ENCODE peak calls at places on chromosome 15, in seven cellular contexts. One of them, this sample, is unnamed.

GRCh38 chr15:55348281-55348778 is 29.3 kb downstream of the PIGB start:
- DNase-seq in ELF-1: peak
- DNase-seq in stimulated activated CD4-positive, alpha-beta T cell treated with anti-CD3 and anti-CD28 coated beads, Interleukin-1b, Interleukin-23, amount 100 ng/mL, for 4 hours: no peak
- DNase-seq in globus pallidus: no peak
- DNase-seq in PC-3: no peak
- DNase-seq in heart right ventricle: no peak
- DNase-seq in stomach: no peak
- DNase-seq in this sample: no peak

GRCh38 chr15:48856947-48857346 is 21.0 kb upstream of the EID1 start:
- DNase-seq in ELF-1: peak
- DNase-seq in stimulated activated CD4-positive, alpha-beta T cell treated with anti-CD3 and anti-CD28 coated beads, Interleukin-1b, Interleukin-23, amount 100 ng/mL, for 4 hours: no peak
- DNase-seq in globus pallidus: no peak
- DNase-seq in PC-3: no peak
- DNase-seq in heart right ventricle: no peak
- DNase-seq in stomach: no peak
- DNase-seq in this sample: no peak

GRCh38 chr15:27866505-27867165 is 232.5 kb downstream of the OCA2 start:
- DNase-seq in ELF-1: no peak
- DNase-seq in stimulated activated CD4-positive, alpha-beta T cell treated with anti-CD3 and anti-CD28 coated beads, Interleukin-1b, Interleukin-23, amount 100 ng/mL, for 4 hours: no peak
- DNase-seq in globus pallidus: no peak
- DNase-seq in PC-3: no peak
- DNase-seq in heart right ventricle: no peak
- DNase-seq in stomach: no peak
- DNase-seq in this sample: no peak

GRCh38 chr15:85440451-85440850 is 60.0 kb downstream of the AKAP13 start:
- DNase-seq in ELF-1: no peak
- DNase-seq in stimulated activated CD4-positive, alpha-beta T cell treated with anti-CD3 and anti-CD28 coated beads, Interleukin-1b, Interleukin-23, amount 100 ng/mL, for 4 hours: no peak
- DNase-seq in globus pallidus: no peak
- DNase-seq in PC-3: no peak
- DNase-seq in heart right ventricle: no peak
- DNase-seq in stomach: no peak
- DNase-seq in this sample: no peak

GRCh38 chr15:75727031-75727531 is 14.4 kb upstream of the CSPG4 start:
- DNase-seq in ELF-1: no peak
- DNase-seq in stimulated activated CD4-positive, alpha-beta T cell treated with anti-CD3 and anti-CD28 coated beads, Interleukin-1b, Interleukin-23, amount 100 ng/mL, for 4 hours: no peak
- DNase-seq in globus pallidus: no peak
- DNase-seq in PC-3: no peak
- DNase-seq in heart right ventricle: no peak
- DNase-seq in stomach: no peak
- DNase-seq in this sample: no peak

GRCh38 chr15:88126695-88127476 is 129.7 kb downstream of the NTRK3 start:
- DNase-seq in ELF-1: no peak
- DNase-seq in stimulated activated CD4-positive, alpha-beta T cell treated with anti-CD3 and anti-CD28 coated beads, Interleukin-1b, Interleukin-23, amount 100 ng/mL, for 4 hours: no peak
- DNase-seq in globus pallidus: no peak
- DNase-seq in PC-3: no peak
- DNase-seq in heart right ventricle: no peak
- DNase-seq in stomach: no peak
- DNase-seq in this sample: no peak

GRCh38 chr15:70713547-70714414 is 49.6 kb downstream of the UACA start:
- DNase-seq in ELF-1: no peak
- DNase-seq in stimulated activated CD4-positive, alpha-beta T cell treated with anti-CD3 and anti-CD28 coated beads, Interleukin-1b, Interleukin-23, amount 100 ng/mL, for 4 hours: no peak
- DNase-seq in globus pallidus: no peak
- DNase-seq in PC-3: no peak
- DNase-seq in heart right ventricle: no peak
- DNase-seq in stomach: no peak
- DNase-seq in this sample: no peak

GRCh38 chr15:96309143-96309542 is 21.4 kb upstream of the NR2F2 start:
- DNase-seq in ELF-1: no peak
- DNase-seq in stimulated activated CD4-positive, alpha-beta T cell treated with anti-CD3 and anti-CD28 coated beads, Interleukin-1b, Interleukin-23, amount 100 ng/mL, for 4 hours: no peak
- DNase-seq in globus pallidus: no peak
- DNase-seq in PC-3: no peak
- DNase-seq in heart right ventricle: no peak
- DNase-seq in stomach: no peak
- DNase-seq in this sample: no peak

GRCh38 chr15:81410318-81410753 is 36.3 kb upstream of the TMC3 start:
- DNase-seq in ELF-1: peak
- DNase-seq in stimulated activated CD4-positive, alpha-beta T cell treated with anti-CD3 and anti-CD28 coated beads, Interleukin-1b, Interleukin-23, amount 100 ng/mL, for 4 hours: no peak
- DNase-seq in globus pallidus: peak
- DNase-seq in PC-3: peak
- DNase-seq in heart right ventricle: peak
- DNase-seq in stomach: no peak
- DNase-seq in this sample: no peak

GRCh38 chr15:92123848-92124631 is 269.6 kb upstream of the ST8SIA2 start:
- DNase-seq in ELF-1: peak
- DNase-seq in stimulated activated CD4-positive, alpha-beta T cell treated with anti-CD3 and anti-CD28 coated beads, Interleukin-1b, Interleukin-23, amount 100 ng/mL, for 4 hours: no peak
- DNase-seq in globus pallidus: peak
- DNase-seq in PC-3: no peak
- DNase-seq in heart right ventricle: no peak
- DNase-seq in stomach: no peak
- DNase-seq in this sample: no peak

GRCh38 chr15:37099321-37100108 is 834 bp downstream of the MEIS2 start:
- DNase-seq in ELF-1: peak
- DNase-seq in stimulated activated CD4-positive, alpha-beta T cell treated with anti-CD3 and anti-CD28 coated beads, Interleukin-1b, Interleukin-23, amount 100 ng/mL, for 4 hours: no peak
- DNase-seq in globus pallidus: peak
- DNase-seq in PC-3: peak
- DNase-seq in heart right ventricle: no peak
- DNase-seq in stomach: no peak
- DNase-seq in this sample: no peak

GRCh38 chr15:92500023-92500630 is 106.4 kb downstream of the ST8SIA2 start:
- DNase-seq in ELF-1: no peak
- DNase-seq in stimulated activated CD4-positive, alpha-beta T cell treated with anti-CD3 and anti-CD28 coated beads, Interleukin-1b, Interleukin-23, amount 100 ng/mL, for 4 hours: no peak
- DNase-seq in globus pallidus: no peak
- DNase-seq in PC-3: no peak
- DNase-seq in heart right ventricle: no peak
- DNase-seq in stomach: no peak
- DNase-seq in this sample: no peak

GRCh38 chr15:22871481-22872076 is 33.1 kb downstream of the NIPA2 start:
- DNase-seq in ELF-1: no peak
- DNase-seq in stimulated activated CD4-positive, alpha-beta T cell treated with anti-CD3 and anti-CD28 coated beads, Interleukin-1b, Interleukin-23, amount 100 ng/mL, for 4 hours: no peak
- DNase-seq in globus pallidus: no peak
- DNase-seq in PC-3: no peak
- DNase-seq in heart right ventricle: no peak
- DNase-seq in stomach: no peak
- DNase-seq in this sample: no peak

GRCh38 chr15:40843885-40844542 is at the start of gene SPINT1:
- DNase-seq in ELF-1: peak
- DNase-seq in stimulated activated CD4-positive, alpha-beta T cell treated with anti-CD3 and anti-CD28 coated beads, Interleukin-1b, Interleukin-23, amount 100 ng/mL, for 4 hours: peak
- DNase-seq in globus pallidus: no peak
- DNase-seq in PC-3: peak
- DNase-seq in heart right ventricle: no peak
- DNase-seq in stomach: peak
- DNase-seq in this sample: peak

GRCh38 chr15:61049003-61049402 is 180.1 kb downstream of the RORA start:
- DNase-seq in ELF-1: no peak
- DNase-seq in stimulated activated CD4-positive, alpha-beta T cell treated with anti-CD3 and anti-CD28 coated beads, Interleukin-1b, Interleukin-23, amount 100 ng/mL, for 4 hours: no peak
- DNase-seq in globus pallidus: no peak
- DNase-seq in PC-3: no peak
- DNase-seq in heart right ventricle: no peak
- DNase-seq in stomach: no peak
- DNase-seq in this sample: no peak

GRCh38 chr15:95741830-95742229 is 588.7 kb upstream of the NR2F2 start:
- DNase-seq in ELF-1: no peak
- DNase-seq in stimulated activated CD4-positive, alpha-beta T cell treated with anti-CD3 and anti-CD28 coated beads, Interleukin-1b, Interleukin-23, amount 100 ng/mL, for 4 hours: no peak
- DNase-seq in globus pallidus: no peak
- DNase-seq in PC-3: no peak
- DNase-seq in heart right ventricle: no peak
- DNase-seq in stomach: no peak
- DNase-seq in this sample: no peak

GRCh38 chr15:80106051-80106450 is 46.6 kb downstream of the ZFAND6 start:
- DNase-seq in ELF-1: no peak
- DNase-seq in stimulated activated CD4-positive, alpha-beta T cell treated with anti-CD3 and anti-CD28 coated beads, Interleukin-1b, Interleukin-23, amount 100 ng/mL, for 4 hours: no peak
- DNase-seq in globus pallidus: no peak
- DNase-seq in PC-3: peak
- DNase-seq in heart right ventricle: no peak
- DNase-seq in stomach: no peak
- DNase-seq in this sample: no peak

GRCh38 chr15:81312790-81313543 is 11.0 kb downstream of the STARD5 start:
- DNase-seq in ELF-1: no peak
- DNase-seq in stimulated activated CD4-positive, alpha-beta T cell treated with anti-CD3 and anti-CD28 coated beads, Interleukin-1b, Interleukin-23, amount 100 ng/mL, for 4 hours: no peak
- DNase-seq in globus pallidus: no peak
- DNase-seq in PC-3: peak
- DNase-seq in heart right ventricle: peak
- DNase-seq in stomach: peak
- DNase-seq in this sample: no peak

GRCh38 chr15:59352189-59352588 is 20.5 kb downstream of the MYO1E start:
- DNase-seq in ELF-1: no peak
- DNase-seq in stimulated activated CD4-positive, alpha-beta T cell treated with anti-CD3 and anti-CD28 coated beads, Interleukin-1b, Interleukin-23, amount 100 ng/mL, for 4 hours: no peak
- DNase-seq in globus pallidus: no peak
- DNase-seq in PC-3: no peak
- DNase-seq in heart right ventricle: no peak
- DNase-seq in stomach: no peak
- DNase-seq in this sample: no peak

GRCh38 chr15:99545605-99546004 is 20.2 kb upstream of the MEF2A start:
- DNase-seq in ELF-1: no peak
- DNase-seq in stimulated activated CD4-positive, alpha-beta T cell treated with anti-CD3 and anti-CD28 coated beads, Interleukin-1b, Interleukin-23, amount 100 ng/mL, for 4 hours: no peak
- DNase-seq in globus pallidus: no peak
- DNase-seq in PC-3: no peak
- DNase-seq in heart right ventricle: no peak
- DNase-seq in stomach: no peak
- DNase-seq in this sample: no peak

GRCh38 chr15:88401269-88401971 is 65.8 kb downstream of the MRPL46 start:
- DNase-seq in ELF-1: no peak
- DNase-seq in stimulated activated CD4-positive, alpha-beta T cell treated with anti-CD3 and anti-CD28 coated beads, Interleukin-1b, Interleukin-23, amount 100 ng/mL, for 4 hours: no peak
- DNase-seq in globus pallidus: no peak
- DNase-seq in PC-3: no peak
- DNase-seq in heart right ventricle: no peak
- DNase-seq in stomach: no peak
- DNase-seq in this sample: no peak

GRCh38 chr15:31887246-31887645 is 143.1 kb upstream of the CHRNA7 start:
- DNase-seq in ELF-1: no peak
- DNase-seq in stimulated activated CD4-positive, alpha-beta T cell treated with anti-CD3 and anti-CD28 coated beads, Interleukin-1b, Interleukin-23, amount 100 ng/mL, for 4 hours: no peak
- DNase-seq in globus pallidus: no peak
- DNase-seq in PC-3: no peak
- DNase-seq in heart right ventricle: no peak
- DNase-seq in stomach: no peak
- DNase-seq in this sample: no peak

GRCh38 chr15:60660290-60661051 is 181.5 kb upstream of the ICE2 start:
- DNase-seq in ELF-1: no peak
- DNase-seq in stimulated activated CD4-positive, alpha-beta T cell treated with anti-CD3 and anti-CD28 coated beads, Interleukin-1b, Interleukin-23, amount 100 ng/mL, for 4 hours: no peak
- DNase-seq in globus pallidus: no peak
- DNase-seq in PC-3: no peak
- DNase-seq in heart right ventricle: peak
- DNase-seq in stomach: no peak
- DNase-seq in this sample: no peak